ENCODE peak calls at places on chromosomes 1 and 21, in five cellular contexts. One of them, this sample, is unnamed.
A peak's percentile ranks its signal among the peaks of the same experiment; 100 is the strongest.

GRCh38 chr1:26787706-26788514 is at the start of gene PIGV:
- DNase-seq in endothelial cell of umbilical vein: peak; percentile 90
- DNase-seq in GM12864: no peak
- DNase-seq in PC-9: peak; percentile 84
- DNase-seq in AG04449: no peak
- DNase-seq in this sample: no peak

GRCh38 chr1:62706985-62707745 is 19.0 kb upstream of the DOCK7 start:
- DNase-seq in endothelial cell of umbilical vein: no peak
- DNase-seq in GM12864: no peak
- DNase-seq in PC-9: no peak
- DNase-seq in AG04449: no peak
- DNase-seq in this sample: no peak

GRCh38 chr1:41041866-41042265 is 20.3 kb upstream of the SLFNL1 start:
- DNase-seq in endothelial cell of umbilical vein: no peak
- DNase-seq in GM12864: no peak
- DNase-seq in PC-9: no peak
- DNase-seq in AG04449: no peak
- DNase-seq in this sample: no peak

GRCh38 chr1:6942990-6943389 is 157.7 kb downstream of the CAMTA1 start:
- DNase-seq in endothelial cell of umbilical vein: no peak
- DNase-seq in GM12864: no peak
- DNase-seq in PC-9: no peak
- DNase-seq in AG04449: no peak
- DNase-seq in this sample: no peak

GRCh38 chr1:110896090-110896489 is 23.1 kb downstream of the CD53 start:
- DNase-seq in endothelial cell of umbilical vein: no peak
- DNase-seq in GM12864: no peak
- DNase-seq in PC-9: no peak
- DNase-seq in AG04449: no peak
- DNase-seq in this sample: no peak

GRCh38 chr1:214362188-214362882 is 81.4 kb downstream of the SMYD2 start:
- DNase-seq in endothelial cell of umbilical vein: peak; percentile 52
- DNase-seq in GM12864: no peak
- DNase-seq in PC-9: no peak
- DNase-seq in AG04449: no peak
- DNase-seq in this sample: no peak

GRCh38 chr1:237013608-237014007 is 9.4 kb upstream of the MT1HL1 start:
- DNase-seq in endothelial cell of umbilical vein: no peak
- DNase-seq in GM12864: no peak
- DNase-seq in PC-9: no peak
- DNase-seq in AG04449: no peak
- DNase-seq in this sample: no peak

GRCh38 chr1:82388679-82389078 is 587.9 kb downstream of the ADGRL2 start:
- DNase-seq in endothelial cell of umbilical vein: peak; percentile 10
- DNase-seq in GM12864: no peak
- DNase-seq in PC-9: peak; percentile 16
- DNase-seq in AG04449: no peak
- DNase-seq in this sample: peak; percentile 91

GRCh38 chr1:208071425-208072031 is 160.6 kb upstream of the CD34 start:
- DNase-seq in endothelial cell of umbilical vein: no peak
- DNase-seq in GM12864: no peak
- DNase-seq in PC-9: no peak
- DNase-seq in AG04449: no peak
- DNase-seq in this sample: no peak

GRCh38 chr1:3261007-3261968 is 192.3 kb downstream of the PRDM16 start:
- DNase-seq in endothelial cell of umbilical vein: no peak
- DNase-seq in GM12864: no peak
- DNase-seq in PC-9: no peak
- DNase-seq in AG04449: no peak
- DNase-seq in this sample: no peak

GRCh38 chr1:193104496-193104905 is 713 bp downstream of the GLRX2 start:
- DNase-seq in endothelial cell of umbilical vein: no peak
- DNase-seq in GM12864: no peak
- DNase-seq in PC-9: peak; percentile 26
- DNase-seq in AG04449: no peak
- DNase-seq in this sample: no peak

GRCh38 chr1:77825356-77825709 is 45.9 kb downstream of the MIGA1 start:
- DNase-seq in endothelial cell of umbilical vein: peak; percentile 76
- DNase-seq in GM12864: peak; percentile 55
- DNase-seq in PC-9: no peak
- DNase-seq in AG04449: peak; percentile 28
- DNase-seq in this sample: no peak

GRCh38 chr1:31739281-31739853 is 24.8 kb downstream of the ADGRB2 start:
- DNase-seq in endothelial cell of umbilical vein: no peak
- DNase-seq in GM12864: no peak
- DNase-seq in PC-9: no peak
- DNase-seq in AG04449: no peak
- DNase-seq in this sample: no peak

GRCh38 chr1:202576816-202577215 is 133.4 kb downstream of the SYT2 start:
- DNase-seq in endothelial cell of umbilical vein: peak; percentile 40
- DNase-seq in GM12864: no peak
- DNase-seq in PC-9: peak; percentile 56
- DNase-seq in AG04449: no peak
- DNase-seq in this sample: no peak

GRCh38 chr1:219432191-219432606 is 180.7 kb downstream of the ZC3H11B start:
- DNase-seq in endothelial cell of umbilical vein: no peak
- DNase-seq in GM12864: no peak
- DNase-seq in PC-9: no peak
- DNase-seq in AG04449: no peak
- DNase-seq in this sample: no peak

GRCh38 chr1:178501705-178502329 is 5.1 kb upstream of the CLEC20A start:
- DNase-seq in endothelial cell of umbilical vein: peak; percentile 68
- DNase-seq in GM12864: peak; percentile 12
- DNase-seq in PC-9: peak; percentile 53
- DNase-seq in AG04449: no peak
- DNase-seq in this sample: no peak

GRCh38 chr1:80533775-80534314 is 1266.9 kb upstream of the ADGRL2 start:
- DNase-seq in endothelial cell of umbilical vein: no peak
- DNase-seq in GM12864: no peak
- DNase-seq in PC-9: no peak
- DNase-seq in AG04449: no peak
- DNase-seq in this sample: no peak

GRCh38 chr1:3905953-3906671 is 6.0 kb upstream of the C1orf174 start:
- DNase-seq in endothelial cell of umbilical vein: no peak
- DNase-seq in GM12864: no peak
- DNase-seq in PC-9: no peak
- DNase-seq in AG04449: no peak
- DNase-seq in this sample: no peak

GRCh38 chr1:89987170-89987819 is 7.6 kb upstream of the ZNF326 start:
- DNase-seq in endothelial cell of umbilical vein: peak; percentile 82
- DNase-seq in GM12864: peak; percentile 57
- DNase-seq in PC-9: peak; percentile 45
- DNase-seq in AG04449: no peak
- DNase-seq in this sample: no peak

GRCh38 chr1:11918779-11919519 is 7.3 kb downstream of the KIAA2013 start:
- DNase-seq in endothelial cell of umbilical vein: no peak
- DNase-seq in GM12864: no peak
- DNase-seq in PC-9: peak; percentile 50
- DNase-seq in AG04449: peak; percentile 40
- DNase-seq in this sample: peak; percentile 65

GRCh38 chr1:28110555-28110954 is 22.1 kb upstream of the EYA3 start:
- DNase-seq in endothelial cell of umbilical vein: peak; percentile 69
- DNase-seq in GM12864: no peak
- DNase-seq in PC-9: no peak
- DNase-seq in AG04449: no peak
- DNase-seq in this sample: no peak

GRCh38 chr1:64917328-64917861 is 49.0 kb downstream of the JAK1 start:
- DNase-seq in endothelial cell of umbilical vein: peak; percentile 91
- DNase-seq in GM12864: no peak
- DNase-seq in PC-9: peak; percentile 74
- DNase-seq in AG04449: peak; percentile 98
- DNase-seq in this sample: peak; percentile 95

GRCh38 chr1:155062702-155063411 is 683 bp upstream of the EFNA4 start:
- DNase-seq in endothelial cell of umbilical vein: no peak
- DNase-seq in GM12864: no peak
- DNase-seq in PC-9: no peak
- DNase-seq in AG04449: no peak
- DNase-seq in this sample: no peak

GRCh38 chr1:65265296-65266271 is 43.8 kb upstream of the DNAJC6 start:
- DNase-seq in endothelial cell of umbilical vein: peak; percentile 17
- DNase-seq in GM12864: no peak
- DNase-seq in PC-9: no peak
- DNase-seq in AG04449: no peak
- DNase-seq in this sample: no peak

GRCh38 chr1:154992721-154993571 is 440 bp upstream of the LENEP start:
- DNase-seq in endothelial cell of umbilical vein: no peak
- DNase-seq in GM12864: no peak
- DNase-seq in PC-9: no peak
- DNase-seq in AG04449: no peak
- DNase-seq in this sample: no peak

GRCh38 chr1:212545941-212546638 is 62.5 kb upstream of the ATF3 start:
- DNase-seq in endothelial cell of umbilical vein: no peak
- DNase-seq in GM12864: no peak
- DNase-seq in PC-9: no peak
- DNase-seq in AG04449: no peak
- DNase-seq in this sample: peak; percentile 71

GRCh38 chr1:183300828-183301227 is 114.8 kb downstream of the LAMC2 start:
- DNase-seq in endothelial cell of umbilical vein: no peak
- DNase-seq in GM12864: no peak
- DNase-seq in PC-9: no peak
- DNase-seq in AG04449: no peak
- DNase-seq in this sample: no peak

GRCh38 chr1:12618661-12619395 is 818 bp upstream of the DHRS3 start:
- DNase-seq in endothelial cell of umbilical vein: peak; percentile 83
- DNase-seq in GM12864: no peak
- DNase-seq in PC-9: peak; percentile 79
- DNase-seq in AG04449: no peak
- DNase-seq in this sample: peak; percentile 72

GRCh38 chr1:41765109-41765655 is 153.5 kb downstream of the HIVEP3 start:
- DNase-seq in endothelial cell of umbilical vein: no peak
- DNase-seq in GM12864: no peak
- DNase-seq in PC-9: no peak
- DNase-seq in AG04449: no peak
- DNase-seq in this sample: no peak

GRCh38 chr1:245614986-245615385 is 460.2 kb downstream of the KIF26B start:
- DNase-seq in endothelial cell of umbilical vein: no peak
- DNase-seq in GM12864: no peak
- DNase-seq in PC-9: no peak
- DNase-seq in AG04449: no peak
- DNase-seq in this sample: no peak

GRCh38 chr1:45327644-45328515 is 1.2 kb downstream of the HPDL start:
- DNase-seq in endothelial cell of umbilical vein: no peak
- DNase-seq in GM12864: no peak
- DNase-seq in PC-9: no peak
- DNase-seq in AG04449: no peak
- DNase-seq in this sample: no peak

GRCh38 chr1:44842763-44843655 is at the start of gene PTCH2:
- DNase-seq in endothelial cell of umbilical vein: peak; percentile 68
- DNase-seq in GM12864: no peak
- DNase-seq in PC-9: no peak
- DNase-seq in AG04449: no peak
- DNase-seq in this sample: peak; percentile 29

GRCh38 chr21:42513151-42513984 is at the start of gene SLC37A1:
- DNase-seq in endothelial cell of umbilical vein: no peak
- DNase-seq in GM12864: no peak
- DNase-seq in PC-9: peak; percentile 33
- DNase-seq in AG04449: no peak
- DNase-seq in this sample: no peak
- TF ChIP-seq CTCF in endothelial cell of umbilical vein: no peak
- TF ChIP-seq CTCF in GM12864: no peak
- TF ChIP-seq CTCF in PC-9: no peak
- TF ChIP-seq CTCF in AG04449: no peak
- TF ChIP-seq CTCF in this sample: no peak

DNA sequence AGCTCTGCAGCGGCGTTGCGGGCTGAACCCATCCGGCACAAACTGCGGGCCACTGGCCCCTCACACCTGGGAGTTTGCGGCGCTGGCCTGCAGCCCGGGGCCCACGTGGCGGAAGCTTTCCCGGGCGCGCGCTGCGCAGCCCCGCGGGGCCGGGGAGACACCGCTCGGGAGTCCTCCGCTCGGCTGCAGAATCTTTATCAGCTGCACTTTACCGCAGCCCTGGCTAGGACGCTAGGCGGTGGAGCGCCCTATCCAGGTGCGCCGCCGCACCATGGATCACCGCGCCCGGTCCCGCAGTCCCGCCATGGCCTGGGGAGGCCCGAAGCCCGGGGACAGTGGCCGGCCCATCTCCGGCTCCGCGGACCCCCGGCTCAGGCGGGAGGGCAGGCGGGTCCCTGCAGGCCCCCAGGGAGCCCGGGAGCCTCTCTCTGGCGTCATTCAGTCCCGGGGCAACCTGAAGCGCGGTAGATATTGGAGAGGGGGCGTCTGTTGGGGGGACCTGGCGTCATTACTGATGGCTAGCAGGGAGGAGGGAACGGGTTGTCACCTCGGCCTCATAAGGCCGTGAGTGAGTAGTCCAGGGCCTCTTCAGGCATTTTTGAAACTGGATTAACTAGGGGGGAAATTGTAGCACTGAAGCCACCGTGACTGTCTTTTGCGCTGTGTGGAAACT is 5.7 kb upstream of the OLIG2 start:
- DNase-seq in endothelial cell of umbilical vein: no peak
- DNase-seq in GM12864: no peak
- DNase-seq in PC-9: no peak
- DNase-seq in AG04449: no peak
- DNase-seq in this sample: no peak
- TF ChIP-seq CTCF in endothelial cell of umbilical vein: no peak
- TF ChIP-seq CTCF in GM12864: no peak
- TF ChIP-seq CTCF in PC-9: no peak
- TF ChIP-seq CTCF in AG04449: no peak
- TF ChIP-seq CTCF in this sample: no peak

GRCh38 chr1:161054805-161055204 is 9.0 kb upstream of the USF1 start:
- DNase-seq in endothelial cell of umbilical vein: no peak
- DNase-seq in GM12864: no peak
- DNase-seq in PC-9: no peak
- DNase-seq in AG04449: no peak
- DNase-seq in this sample: no peak
- TF ChIP-seq CTCF in endothelial cell of umbilical vein: no peak
- TF ChIP-seq CTCF in GM12864: no peak
- TF ChIP-seq CTCF in PC-9: peak; percentile 35
- TF ChIP-seq CTCF in AG04449: no peak
- TF ChIP-seq CTCF in this sample: peak; percentile 13

DNA sequence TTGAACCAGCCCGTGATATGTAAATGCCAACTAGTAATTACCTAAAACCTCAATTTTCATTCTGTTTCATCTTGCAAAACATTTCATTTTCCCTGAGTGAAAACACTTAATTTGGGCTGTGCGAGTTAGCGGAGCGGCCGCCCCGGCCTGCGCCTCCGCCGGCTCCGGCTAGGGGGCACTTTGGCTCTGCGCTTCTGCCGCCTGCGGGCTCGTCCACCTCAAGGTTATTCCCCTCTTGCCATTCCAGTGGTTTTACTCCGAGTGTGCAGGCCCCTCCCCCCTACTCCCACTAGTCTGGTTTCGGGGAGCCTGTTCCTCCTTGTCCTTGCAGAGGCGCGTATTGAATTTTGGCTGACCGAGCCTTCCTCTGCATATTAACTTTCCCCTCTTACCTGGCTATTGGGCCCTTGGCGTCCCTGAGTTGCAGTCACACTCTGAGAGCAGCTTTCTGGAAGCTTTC is 55.6 kb downstream of the PEX14 start:
- DNase-seq in endothelial cell of umbilical vein: peak; percentile 44
- DNase-seq in GM12864: no peak
- DNase-seq in PC-9: peak; percentile 68
- DNase-seq in AG04449: no peak
- DNase-seq in this sample: no peak
- TF ChIP-seq CTCF in endothelial cell of umbilical vein: peak; percentile 78
- TF ChIP-seq CTCF in GM12864: peak; percentile 61
- TF ChIP-seq CTCF in PC-9: no peak
- TF ChIP-seq CTCF in AG04449: peak; percentile 96
- TF ChIP-seq CTCF in this sample: peak; percentile 66